ENCODE peak calls at places on chromosome 7, in ten cellular contexts. One of them, this sample, is unnamed. For H3K4me1, the result is how much of the 10 kb centered on the place peaks cover.

GRCh38 chr7:76302299-76303056 is at the start of gene HSPB1:
- DNase-seq in HCT116: peak
- DNase-seq in gastrocnemius medialis: peak
- DNase-seq in cardiac muscle cell: peak
- DNase-seq in astrocyte: peak
- DNase-seq in Caco-2: peak
- DNase-seq in neuronal stem cell: peak
- DNase-seq in stomach: peak
- DNase-seq in mammary epithelial cell: peak
- DNase-seq in PC-3: peak
- DNase-seq in this sample: peak

GRCh38 chr7:57205000-57205399 is 72.8 kb upstream of the ZNF479 start:
- DNase-seq in cardiac muscle cell: no peak
- DNase-seq in Caco-2: peak
- DNase-seq in stomach: peak
- DNase-seq in gastrocnemius medialis: no peak
- DNase-seq in astrocyte: no peak
- DNase-seq in mammary epithelial cell: no peak
- DNase-seq in PC-3: no peak
- DNase-seq in HCT116: no peak
- DNase-seq in neuronal stem cell: no peak
- DNase-seq in this sample: peak

GRCh38 chr7:107816053-107816566 is 13.1 kb upstream of the SLC26A3 start:
- DNase-seq in mammary epithelial cell: no peak
- DNase-seq in Caco-2: no peak
- DNase-seq in cardiac muscle cell: no peak
- DNase-seq in stomach: no peak
- DNase-seq in PC-3: no peak
- DNase-seq in gastrocnemius medialis: no peak
- DNase-seq in HCT116: no peak
- DNase-seq in neuronal stem cell: no peak
- DNase-seq in astrocyte: no peak
- DNase-seq in this sample: no peak

GRCh38 chr7:22430457-22430856 is 69.5 kb downstream of the STEAP1B start:
- DNase-seq in mammary epithelial cell: peak
- DNase-seq in Caco-2: no peak
- DNase-seq in stomach: no peak
- DNase-seq in gastrocnemius medialis: no peak
- DNase-seq in cardiac muscle cell: no peak
- DNase-seq in HCT116: no peak
- DNase-seq in PC-3: peak
- DNase-seq in astrocyte: peak
- DNase-seq in neuronal stem cell: no peak
- DNase-seq in this sample: no peak

GRCh38 chr7:139075031-139075652 is 34.4 kb downstream of the ZC3HAV1 start:
- DNase-seq in astrocyte: peak
- DNase-seq in HCT116: peak
- DNase-seq in stomach: peak
- DNase-seq in neuronal stem cell: peak
- DNase-seq in PC-3: peak
- DNase-seq in gastrocnemius medialis: peak
- DNase-seq in Caco-2: peak
- DNase-seq in mammary epithelial cell: peak
- DNase-seq in cardiac muscle cell: peak
- DNase-seq in this sample: peak

GRCh38 chr7:44431091-44431608 is 59.3 kb downstream of the NUDCD3 start:
- DNase-seq in gastrocnemius medialis: no peak
- DNase-seq in mammary epithelial cell: no peak
- DNase-seq in neuronal stem cell: no peak
- DNase-seq in PC-3: peak
- DNase-seq in Caco-2: peak
- DNase-seq in stomach: no peak
- DNase-seq in HCT116: no peak
- DNase-seq in astrocyte: no peak
- DNase-seq in cardiac muscle cell: peak
- DNase-seq in this sample: no peak

GRCh38 chr7:142709921-142710320 is 39.4 kb upstream of the PRSS1 start:
- DNase-seq in HCT116: no peak
- DNase-seq in Caco-2: no peak
- DNase-seq in neuronal stem cell: no peak
- DNase-seq in gastrocnemius medialis: no peak
- DNase-seq in astrocyte: no peak
- DNase-seq in PC-3: no peak
- DNase-seq in mammary epithelial cell: no peak
- DNase-seq in stomach: no peak
- DNase-seq in cardiac muscle cell: no peak
- DNase-seq in this sample: no peak

GRCh38 chr7:94417921-94418320 is 23.2 kb downstream of the COL1A2 start:
- DNase-seq in gastrocnemius medialis: no peak
- DNase-seq in mammary epithelial cell: no peak
- DNase-seq in HCT116: no peak
- DNase-seq in cardiac muscle cell: no peak
- DNase-seq in astrocyte: no peak
- DNase-seq in neuronal stem cell: no peak
- DNase-seq in PC-3: no peak
- DNase-seq in stomach: no peak
- DNase-seq in Caco-2: no peak
- DNase-seq in this sample: no peak

GRCh38 chr7:125675628-125676027 is 746.0 kb upstream of the POT1 start:
- DNase-seq in mammary epithelial cell: no peak
- DNase-seq in Caco-2: no peak
- DNase-seq in HCT116: no peak
- DNase-seq in stomach: no peak
- DNase-seq in gastrocnemius medialis: no peak
- DNase-seq in neuronal stem cell: no peak
- DNase-seq in astrocyte: no peak
- DNase-seq in cardiac muscle cell: no peak
- DNase-seq in PC-3: no peak
- DNase-seq in this sample: no peak

GRCh38 chr7:125683156-125683555 is 753.5 kb upstream of the POT1 start:
- DNase-seq in HCT116: no peak
- DNase-seq in Caco-2: no peak
- DNase-seq in PC-3: no peak
- DNase-seq in mammary epithelial cell: no peak
- DNase-seq in stomach: no peak
- DNase-seq in astrocyte: no peak
- DNase-seq in gastrocnemius medialis: no peak
- DNase-seq in neuronal stem cell: no peak
- DNase-seq in cardiac muscle cell: no peak
- DNase-seq in this sample: no peak

GRCh38 chr7:125678771-125679170 is 749.1 kb upstream of the POT1 start:
- DNase-seq in Caco-2: no peak
- DNase-seq in HCT116: no peak
- DNase-seq in PC-3: no peak
- DNase-seq in mammary epithelial cell: no peak
- DNase-seq in neuronal stem cell: no peak
- DNase-seq in cardiac muscle cell: no peak
- DNase-seq in gastrocnemius medialis: no peak
- DNase-seq in astrocyte: no peak
- DNase-seq in stomach: no peak
- DNase-seq in this sample: no peak

DNA sequence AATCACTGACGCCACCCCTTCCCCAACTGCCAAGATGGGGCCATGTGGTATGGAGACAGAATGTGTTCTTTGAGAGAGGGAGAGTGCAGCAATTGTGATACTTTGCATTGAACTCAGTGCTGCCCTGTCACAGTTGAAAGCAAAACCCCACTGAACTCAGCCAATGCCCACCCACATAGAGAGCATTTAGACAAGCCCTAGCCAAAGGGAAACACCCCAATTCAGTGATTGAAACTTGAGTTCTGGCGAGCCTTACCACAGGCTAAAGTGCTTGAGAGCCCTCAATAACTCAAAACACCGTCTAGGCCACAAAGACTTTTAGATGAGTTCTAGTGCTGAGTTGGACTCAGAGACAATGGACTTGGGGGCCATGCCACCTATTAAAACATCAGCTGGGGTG is 751.9 kb upstream of the POT1 start:
- DNase-seq in Caco-2: no peak
- DNase-seq in astrocyte: no peak
- DNase-seq in stomach: no peak
- DNase-seq in cardiac muscle cell: no peak
- DNase-seq in gastrocnemius medialis: no peak
- DNase-seq in mammary epithelial cell: no peak
- DNase-seq in neuronal stem cell: no peak
- DNase-seq in PC-3: no peak
- DNase-seq in HCT116: no peak
- DNase-seq in this sample: no peak
- H3K4me1 ChIP-seq in Caco-2: under half
- H3K4me1 ChIP-seq in astrocyte: under half
- H3K4me1 ChIP-seq in stomach: under half
- H3K4me1 ChIP-seq in cardiac muscle cell: under half
- H3K4me1 ChIP-seq in gastrocnemius medialis: under half
- H3K4me1 ChIP-seq in mammary epithelial cell: under half
- H3K4me1 ChIP-seq in neuronal stem cell: under half
- H3K4me1 ChIP-seq in PC-3: under half
- H3K4me1 ChIP-seq in HCT116: under half
- H3K4me1 ChIP-seq in this sample: under half

DNA sequence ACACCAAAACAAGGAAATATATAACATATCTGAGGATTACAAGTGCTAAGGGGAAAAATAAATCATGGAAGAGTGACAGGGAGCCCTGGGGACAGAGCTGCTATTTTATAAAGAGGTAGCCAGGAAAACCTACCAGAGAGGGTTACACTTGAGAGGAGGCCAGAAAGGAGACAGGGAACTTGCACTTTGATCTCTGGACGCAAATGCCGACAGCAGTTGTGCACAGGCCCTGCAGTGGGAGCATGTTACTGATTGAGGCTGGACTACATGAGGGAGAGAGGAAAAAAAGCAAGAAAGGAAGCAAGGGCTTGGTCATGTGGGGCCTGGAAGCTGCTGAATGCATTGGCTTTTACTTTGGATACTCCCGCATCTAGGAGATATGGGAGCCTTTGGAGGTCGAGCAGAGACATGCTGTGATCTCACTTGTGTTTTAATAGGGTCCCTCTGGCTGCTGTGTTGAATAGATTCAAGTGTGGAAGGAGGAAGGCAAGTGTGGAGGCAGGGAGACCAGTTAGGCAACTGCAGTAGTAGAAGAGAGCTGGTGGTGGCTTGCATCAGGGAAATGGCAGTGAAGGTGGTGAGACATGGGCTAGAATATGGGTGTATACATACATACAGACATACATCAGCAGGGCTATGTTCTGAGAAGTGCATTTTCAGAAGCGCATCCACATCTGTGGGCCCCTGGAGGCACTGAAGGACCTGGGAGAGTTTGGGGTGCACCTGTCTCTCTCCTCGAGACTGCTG is 26.2 kb downstream of the MINDY4 start:
- DNase-seq in PC-3: no peak
- DNase-seq in astrocyte: no peak
- DNase-seq in gastrocnemius medialis: no peak
- DNase-seq in stomach: no peak
- DNase-seq in neuronal stem cell: no peak
- DNase-seq in HCT116: no peak
- DNase-seq in mammary epithelial cell: no peak
- DNase-seq in cardiac muscle cell: no peak
- DNase-seq in Caco-2: peak
- DNase-seq in this sample: no peak
- H3K4me1 ChIP-seq in PC-3: half or more
- H3K4me1 ChIP-seq in astrocyte: under half
- H3K4me1 ChIP-seq in gastrocnemius medialis: under half
- H3K4me1 ChIP-seq in stomach: under half
- H3K4me1 ChIP-seq in neuronal stem cell: under half
- H3K4me1 ChIP-seq in HCT116: under half
- H3K4me1 ChIP-seq in mammary epithelial cell: half or more
- H3K4me1 ChIP-seq in cardiac muscle cell: under half
- H3K4me1 ChIP-seq in Caco-2: under half
- H3K4me1 ChIP-seq in this sample: under half

GRCh38 chr7:151483700-151483960 is 36.1 kb downstream of the RHEB start:
- DNase-seq in Caco-2: no peak
- DNase-seq in astrocyte: no peak
- DNase-seq in gastrocnemius medialis: no peak
- DNase-seq in cardiac muscle cell: no peak
- DNase-seq in HCT116: no peak
- DNase-seq in stomach: no peak
- DNase-seq in PC-3: no peak
- DNase-seq in mammary epithelial cell: no peak
- DNase-seq in neuronal stem cell: no peak
- DNase-seq in this sample: no peak

GRCh38 chr7:151486074-151486473 is 33.6 kb downstream of the RHEB start:
- DNase-seq in stomach: no peak
- DNase-seq in HCT116: no peak
- DNase-seq in Caco-2: no peak
- DNase-seq in gastrocnemius medialis: no peak
- DNase-seq in mammary epithelial cell: no peak
- DNase-seq in neuronal stem cell: no peak
- DNase-seq in cardiac muscle cell: no peak
- DNase-seq in PC-3: no peak
- DNase-seq in astrocyte: no peak
- DNase-seq in this sample: no peak

GRCh38 chr7:151487246-151487645 is 32.4 kb downstream of the RHEB start:
- DNase-seq in stomach: no peak
- DNase-seq in gastrocnemius medialis: no peak
- DNase-seq in PC-3: no peak
- DNase-seq in cardiac muscle cell: no peak
- DNase-seq in neuronal stem cell: no peak
- DNase-seq in mammary epithelial cell: no peak
- DNase-seq in Caco-2: no peak
- DNase-seq in astrocyte: no peak
- DNase-seq in HCT116: no peak
- DNase-seq in this sample: no peak

GRCh38 chr7:151482883-151483699 is 36.6 kb downstream of the RHEB start:
- DNase-seq in Caco-2: no peak
- DNase-seq in cardiac muscle cell: no peak
- DNase-seq in astrocyte: no peak
- DNase-seq in gastrocnemius medialis: no peak
- DNase-seq in mammary epithelial cell: peak
- DNase-seq in stomach: no peak
- DNase-seq in neuronal stem cell: no peak
- DNase-seq in HCT116: no peak
- DNase-seq in PC-3: no peak
- DNase-seq in this sample: no peak

DNA sequence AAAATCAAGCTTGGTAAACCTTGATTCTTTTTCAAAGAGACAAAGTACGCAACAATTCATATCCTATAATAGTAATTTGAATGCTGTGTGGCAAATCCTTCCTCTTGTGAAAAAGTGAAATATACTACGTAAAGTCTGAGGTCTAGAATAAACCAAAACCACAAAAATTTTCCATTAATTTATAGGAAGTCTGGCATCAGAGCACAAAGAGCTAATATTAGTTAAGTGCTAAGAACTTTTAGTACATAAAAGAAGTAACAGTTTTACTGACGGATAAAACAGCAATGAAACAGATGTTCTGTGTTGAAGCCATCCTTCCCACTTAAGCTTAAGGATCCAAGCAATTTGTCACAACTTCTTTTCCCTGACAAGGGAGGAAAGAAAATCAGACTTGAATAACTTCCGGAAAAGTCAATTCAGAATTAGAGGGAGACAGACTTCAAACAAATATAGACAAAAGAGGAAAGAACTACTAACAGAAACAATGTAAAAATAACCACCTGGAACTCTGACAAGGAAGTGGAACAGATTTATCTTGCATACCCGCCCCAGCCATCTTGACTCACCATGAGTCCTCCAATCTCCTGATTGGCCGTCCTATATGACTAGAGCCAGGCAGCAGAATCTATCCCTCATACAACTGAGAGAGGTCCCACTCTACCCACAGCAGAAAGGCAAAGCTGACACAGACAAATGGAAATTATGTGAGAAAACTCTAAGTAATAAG is 34.5 kb downstream of the RHEB start:
- DNase-seq in gastrocnemius medialis: no peak
- DNase-seq in HCT116: peak
- DNase-seq in cardiac muscle cell: no peak
- DNase-seq in PC-3: peak
- DNase-seq in neuronal stem cell: no peak
- DNase-seq in stomach: no peak
- DNase-seq in Caco-2: no peak
- DNase-seq in mammary epithelial cell: peak
- DNase-seq in astrocyte: peak
- DNase-seq in this sample: no peak
- H3K4me1 ChIP-seq in gastrocnemius medialis: under half
- H3K4me1 ChIP-seq in HCT116: under half
- H3K4me1 ChIP-seq in cardiac muscle cell: under half
- H3K4me1 ChIP-seq in PC-3: under half
- H3K4me1 ChIP-seq in neuronal stem cell: under half
- H3K4me1 ChIP-seq in stomach: under half
- H3K4me1 ChIP-seq in Caco-2: under half
- H3K4me1 ChIP-seq in mammary epithelial cell: under half
- H3K4me1 ChIP-seq in astrocyte: under half
- H3K4me1 ChIP-seq in this sample: under half

GRCh38 chr7:159088016-159088865 is 56.4 kb downstream of the VIPR2 start:
- DNase-seq in cardiac muscle cell: no peak
- DNase-seq in mammary epithelial cell: no peak
- DNase-seq in HCT116: no peak
- DNase-seq in Caco-2: no peak
- DNase-seq in astrocyte: no peak
- DNase-seq in neuronal stem cell: no peak
- DNase-seq in PC-3: no peak
- DNase-seq in stomach: no peak
- DNase-seq in gastrocnemius medialis: no peak
- DNase-seq in this sample: no peak

GRCh38 chr7:159092701-159093121 is 52.0 kb downstream of the VIPR2 start:
- DNase-seq in neuronal stem cell: no peak
- DNase-seq in mammary epithelial cell: no peak
- DNase-seq in PC-3: no peak
- DNase-seq in gastrocnemius medialis: no peak
- DNase-seq in HCT116: no peak
- DNase-seq in stomach: peak
- DNase-seq in Caco-2: peak
- DNase-seq in astrocyte: no peak
- DNase-seq in cardiac muscle cell: no peak
- DNase-seq in this sample: no peak

GRCh38 chr7:159093351-159093971 is 51.2 kb downstream of the VIPR2 start:
- DNase-seq in astrocyte: no peak
- DNase-seq in PC-3: no peak
- DNase-seq in neuronal stem cell: no peak
- DNase-seq in HCT116: no peak
- DNase-seq in stomach: peak
- DNase-seq in mammary epithelial cell: no peak
- DNase-seq in Caco-2: no peak
- DNase-seq in gastrocnemius medialis: no peak
- DNase-seq in cardiac muscle cell: no peak
- DNase-seq in this sample: no peak

GRCh38 chr7:159091480-159092475 is 52.9 kb downstream of the VIPR2 start:
- DNase-seq in gastrocnemius medialis: no peak
- DNase-seq in cardiac muscle cell: no peak
- DNase-seq in astrocyte: no peak
- DNase-seq in PC-3: no peak
- DNase-seq in neuronal stem cell: no peak
- DNase-seq in stomach: peak
- DNase-seq in mammary epithelial cell: no peak
- DNase-seq in HCT116: no peak
- DNase-seq in Caco-2: no peak
- DNase-seq in this sample: no peak

GRCh38 chr7:159091041-159091440 is 53.6 kb downstream of the VIPR2 start:
- DNase-seq in PC-3: no peak
- DNase-seq in cardiac muscle cell: no peak
- DNase-seq in mammary epithelial cell: no peak
- DNase-seq in HCT116: no peak
- DNase-seq in Caco-2: no peak
- DNase-seq in astrocyte: no peak
- DNase-seq in neuronal stem cell: no peak
- DNase-seq in stomach: peak
- DNase-seq in gastrocnemius medialis: no peak
- DNase-seq in this sample: no peak
- H3K4me1 ChIP-seq in PC-3: under half
- H3K4me1 ChIP-seq in cardiac muscle cell: under half
- H3K4me1 ChIP-seq in mammary epithelial cell: under half
- H3K4me1 ChIP-seq in HCT116: under half
- H3K4me1 ChIP-seq in Caco-2: under half
- H3K4me1 ChIP-seq in astrocyte: under half
- H3K4me1 ChIP-seq in neuronal stem cell: under half
- H3K4me1 ChIP-seq in stomach: under half
- H3K4me1 ChIP-seq in gastrocnemius medialis: under half
- H3K4me1 ChIP-seq in this sample: under half